ENCODE peak calls at places on chromosomes 2 and 18, in seven cellular contexts. W, I, V, J, Y, L and Z are unnamed samples.

GRCh38 chr2:157692768-157693167 is 64.1 kb upstream of the ACVR1C start:
- DNase-seq in W (no peak), I (no peak), V (no peak), J (no peak), Y (peak; percentile 97), L (no peak), Z (no peak)

GRCh38 chr2:219167997-219168396 is 1.8 kb downstream of the SLC23A3 start:
- DNase-seq in W (no peak), I (no peak), V (no peak), J (no peak), Y (no peak), L (no peak), Z (no peak)

GRCh38 chr2:111121028-111121872 is 536 bp downstream of the BCL2L11 start:
- DNase-seq in W (peak; percentile 30), I (peak; percentile 39), V (peak; percentile 35), J (peak; percentile 77), Y (peak; percentile 38), L (peak; percentile 81), Z (peak; percentile 76)

GRCh38 chr2:96881349-96882195 is 11.7 kb upstream of the SEMA4C start:
- DNase-seq in W (no peak), I (no peak), V (no peak), J (no peak), Y (no peak), L (no peak), Z (no peak)

GRCh38 chr2:101349893-101350662 is 37.2 kb downstream of the CREG2 start:
- DNase-seq in W (no peak), I (no peak), V (no peak), J (no peak), Y (peak; percentile 55), L (no peak), Z (no peak)

GRCh38 chr2:204226305-204226861 is 289.8 kb downstream of the ICOS start:
- DNase-seq in W (no peak), I (no peak), V (no peak), J (no peak), Y (no peak), L (no peak), Z (no peak)

GRCh38 chr2:10433264-10433947 is 14.7 kb downstream of the ODC1 start:
- DNase-seq in W (no peak), I (no peak), V (no peak), J (no peak), Y (no peak), L (no peak), Z (no peak)

GRCh38 chr18:5895886-5896740 is 791 bp upstream of the TMEM200C start:
- DNase-seq in W (peak; percentile 2), I (peak; percentile 32), V (peak; percentile 40), J (peak; percentile 18), Y (peak; percentile 77), L (peak; percentile 71), Z (peak; percentile 60)

GRCh38 chr2:156593011-156593921 is 157.1 kb downstream of the GPD2 start:
- DNase-seq in W (no peak), I (no peak), V (no peak), J (no peak), Y (no peak), L (no peak), Z (no peak)

GRCh38 chr2:10410001-10410671 is 38.0 kb downstream of the ODC1 start:
- DNase-seq in W (no peak), I (no peak), V (no peak), J (no peak), Y (peak; percentile 44), L (no peak), Z (no peak)

GRCh38 chr2:128797937-128798336 is 479.3 kb upstream of the HS6ST1 start:
- DNase-seq in W (no peak), I (no peak), V (no peak), J (no peak), Y (no peak), L (peak; percentile 27), Z (no peak)

GRCh38 chr2:189751080-189751658 is 11.4 kb downstream of the OSGEPL1 start:
- DNase-seq in W (peak; percentile 32), I (no peak), V (no peak), J (peak; percentile 34), Y (peak; percentile 23), L (no peak), Z (no peak)

GRCh38 chr2:229416116-229416694 is 145.1 kb upstream of the PID1 start:
- DNase-seq in W (no peak), I (no peak), V (peak; percentile 69), J (no peak), Y (peak; percentile 71), L (peak; percentile 79), Z (peak; percentile 71)

GRCh38 chr18:63979409-63979908 is 9.6 kb downstream of the SERPINB8 start:
- DNase-seq in W (peak; percentile 24), I (no peak), V (peak; percentile 35), J (no peak), Y (peak; percentile 73), L (no peak), Z (no peak)

GRCh38 chr2:162234620-162235462 is 8.4 kb downstream of the FAP start:
- DNase-seq in W (no peak), I (no peak), V (no peak), J (no peak), Y (no peak), L (no peak), Z (no peak)

GRCh38 chr2:207176245-207176644 is 10.5 kb upstream of the KLF7 start:
- DNase-seq in W (no peak), I (no peak), V (no peak), J (no peak), Y (no peak), L (no peak), Z (no peak)

GRCh38 chr2:63734510-63734909 is 107.2 kb upstream of the UGP2 start:
- DNase-seq in W (no peak), I (no peak), V (no peak), J (no peak), Y (peak; percentile 43), L (no peak), Z (no peak)